ENCODE peak calls at places on chromosomes 11 and 22, in four cellular contexts. U, I, R and X are unnamed samples.

GRCh38 chr11:111206472-111206871 is 39.1 kb upstream of the POU2AF2 start:
- DNase-seq in U (no peak), I (no peak), R (no peak), X (no peak)

GRCh38 chr22:36221799-36222751 is 17.3 kb downstream of the APOL2 start:
- DNase-seq in U (peak; percentile 50), I (peak; percentile 65), R (peak; percentile 48), X (no peak)

GRCh38 chr22:20206709-20207215 is 55.9 kb upstream of the CCDC188 start:
- DNase-seq in U (no peak), I (peak; percentile 76), R (no peak), X (no peak)

GRCh38 chr22:24510694-24511625 is 15.8 kb downstream of the UPB1 start:
- DNase-seq in U (no peak), I (no peak), R (no peak), X (no peak)

GRCh38 chr11:7545611-7546010 is 31.8 kb downstream of the PPFIBP2 start:
- DNase-seq in U (no peak), I (no peak), R (no peak), X (no peak)

GRCh38 chr11:107576497-107577086 is 11.1 kb upstream of the ALKBH8 start:
- DNase-seq in U (peak; percentile 44), I (no peak), R (no peak), X (no peak)

GRCh38 chr11:78417175-78417887 is at the start of gene GAB2:
- DNase-seq in U (peak; percentile 42), I (peak; percentile 79), R (no peak), X (no peak)

GRCh38 chr22:36329217-36330078 is 58.3 kb downstream of the MYH9 start:
- DNase-seq in U (peak; percentile 61), I (no peak), R (peak; percentile 66), X (no peak)

GRCh38 chr22:19727310-19728150 is 4.2 kb downstream of the GP1BB start:
- DNase-seq in U (no peak), I (no peak), R (no peak), X (no peak)

GRCh38 chr11:34953955-34954354 is 37.5 kb downstream of the PDHX start:
- DNase-seq in U (no peak), I (no peak), R (no peak), X (no peak)

GRCh38 chr22:39223091-39223710 is 21.6 kb downstream of the PDGFB start:
- DNase-seq in U (peak; percentile 37), I (no peak), R (no peak), X (no peak)

GRCh38 chr11:57315491-57315890 is 9.3 kb downstream of the TNKS1BP1 start:
- DNase-seq in U (peak; percentile 27), I (peak; percentile 32), R (no peak), X (no peak)

GRCh38 chr11:7941608-7942007 is at the start of gene OR10A3:
- DNase-seq in U (no peak), I (no peak), R (no peak), X (no peak)

GRCh38 chr22:19674929-19675253 is 39.4 kb upstream of the SEPTIN5 start:
- DNase-seq in U (no peak), I (no peak), R (no peak), X (no peak)